ENCODE peak calls at places on chromosomes 3 and 15, in six cellular contexts. U, Z, P, B, E and A are unnamed samples.

GRCh38 chr15:77500986-77501385 is 80.3 kb downstream of the HMG20A start:
- DNase-seq in Z (peak; percentile 77), U (no peak), E (no peak), B (no peak), P (no peak), A (no peak)

GRCh38 chr3:186967686-186968085 is 37.4 kb downstream of the ST6GAL1 start:
- DNase-seq in Z (no peak), B (no peak), P (no peak), E (no peak), U (no peak), A (peak; percentile 92)

GRCh38 chr3:102057781-102058421 is 208.6 kb downstream of the NFKBIZ start:
- DNase-seq in U (no peak), P (no peak), E (no peak), B (no peak), Z (no peak), A (no peak)

GRCh38 chr3:100548053-100548452 is 55.6 kb downstream of the TMEM45A start:
- DNase-seq in U (no peak), E (no peak), B (no peak), Z (no peak), P (no peak), A (no peak)

GRCh38 chr15:65246939-65247338 is 35.7 kb upstream of the CILP start:
- DNase-seq in B (no peak), Z (no peak), E (no peak), U (no peak), P (no peak), A (no peak)

GRCh38 chr3:16148783-16149182 is 25.7 kb upstream of the GALNT15 start:
- DNase-seq in U (peak; percentile 81), Z (peak; percentile 94), B (no peak), E (no peak), P (peak; percentile 80), A (no peak)

GRCh38 chr3:11455977-11456376 is 183.8 kb downstream of the ATG7 start:
- DNase-seq in Z (peak; percentile 94), P (no peak), B (no peak), E (no peak), U (no peak), A (peak; percentile 85)

GRCh38 chr3:126377211-126377610 is 17.5 kb upstream of the CFAP100 start:
- DNase-seq in B (no peak), Z (no peak), E (no peak), P (no peak), U (no peak), A (no peak)

GRCh38 chr3:148816971-148817519 is 10.6 kb upstream of the CPB1 start:
- DNase-seq in B (no peak), U (no peak), Z (no peak), P (no peak), E (no peak), A (no peak)

GRCh38 chr3:132629928-132630327 is 29.7 kb downstream of the ACAD11 start:
- DNase-seq in P (no peak), U (no peak), B (no peak), E (no peak), Z (peak; percentile 82), A (no peak)

GRCh38 chr15:39283531-39283930 is 297.3 kb upstream of the THBS1 start:
- DNase-seq in B (no peak), P (no peak), Z (peak; percentile 39), E (no peak), U (no peak), A (no peak)

GRCh38 chr3:98977520-98977919 is 76.0 kb upstream of the DCBLD2 start:
- DNase-seq in Z (peak; percentile 91), B (no peak), U (no peak), P (no peak), E (no peak), A (no peak)

GRCh38 chr15:67803299-67803698 is 22.0 kb upstream of the SKOR1 start:
- DNase-seq in Z (no peak), E (no peak), B (no peak), U (no peak), P (no peak), A (no peak)

GRCh38 chr3:51967384-51968174 is at the start of gene PCBP4:
- DNase-seq in U (peak; percentile 34), E (peak; percentile 69), Z (peak; percentile 34), P (peak; percentile 84), B (no peak), A (peak; percentile 48)

GRCh38 chr3:129892857-129893615 is 475 bp downstream of the TMCC1 start:
- DNase-seq in P (peak; percentile 79), U (no peak), Z (no peak), B (peak; percentile 22), E (peak; percentile 55), A (peak; percentile 79)

GRCh38 chr15:68487087-68487843 is 55.3 kb upstream of the ITGA11 start:
- DNase-seq in E (no peak), U (no peak), Z (peak; percentile 35), P (no peak), B (no peak), A (no peak)

GRCh38 chr3:129577925-129578742 is 28.3 kb downstream of the PLXND1 start:
- DNase-seq in U (no peak), P (no peak), Z (no peak), E (no peak), B (no peak), A (peak; percentile 93)

GRCh38 chr3:53606793-53607192 is 112.4 kb downstream of the CACNA1D start:
- DNase-seq in U (no peak), E (no peak), B (no peak), Z (no peak), P (no peak), A (no peak)

GRCh38 chr3:19190136-19190535 is 41.8 kb downstream of the KCNH8 start:
- DNase-seq in Z (no peak), P (no peak), U (no peak), E (no peak), B (no peak), A (no peak)

GRCh38 chr3:190375250-190375649 is 12.7 kb upstream of the CLDN16 start:
- DNase-seq in E (no peak), B (no peak), U (no peak), P (no peak), Z (no peak), A (peak; percentile 25)

DNA sequence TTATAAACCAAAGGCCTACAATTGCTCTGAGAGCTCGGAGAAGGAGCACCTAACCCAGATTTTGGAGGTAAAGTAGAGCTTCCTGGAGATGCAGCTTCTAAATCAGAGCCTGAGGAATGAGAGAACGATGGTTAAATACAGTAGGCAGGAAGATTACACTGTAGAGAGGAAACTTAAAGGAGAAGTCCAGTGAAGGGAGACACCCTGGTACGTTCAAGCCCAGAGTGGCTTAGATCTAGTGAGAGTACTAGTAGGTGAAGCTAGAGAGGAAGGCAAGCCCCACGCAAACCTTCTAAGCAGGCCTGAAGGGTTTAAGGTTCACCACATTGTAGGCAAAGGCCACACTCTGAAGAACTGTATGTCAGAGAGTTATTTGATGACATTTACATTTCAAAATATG is 33.4 kb downstream of the SLC49A4 start:
- DNase-seq in U (no peak), P (no peak), Z (no peak), E (no peak), B (no peak), A (no peak)
- TF ChIP-seq POLR2A in U (no peak), P (no peak), Z (no peak), E (no peak), B (no peak), A (no peak)

DNA sequence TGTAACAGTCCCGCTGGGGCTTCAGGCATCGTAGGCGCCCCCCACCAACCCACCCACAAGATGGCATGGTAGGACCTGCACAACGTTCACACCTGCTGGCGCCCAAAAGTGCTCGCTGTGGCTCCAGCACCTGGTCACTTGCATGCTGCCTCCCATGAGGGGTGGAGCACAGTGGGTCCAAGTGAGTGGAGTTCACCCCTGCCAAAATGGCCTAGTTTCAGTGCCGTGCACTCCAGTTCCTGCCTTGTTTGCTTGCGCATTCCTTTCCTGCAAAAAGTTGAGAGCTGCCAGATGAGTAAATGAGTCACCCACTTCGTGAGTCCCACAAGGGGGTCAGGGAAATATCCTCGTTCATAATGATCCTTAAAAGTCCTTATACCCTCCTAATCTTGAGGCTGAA is 788.7 kb upstream of the DPPA4 start:
- DNase-seq in B (no peak), P (no peak), Z (peak; percentile 19), E (no peak), U (no peak), A (no peak)
- TF ChIP-seq CTCF in B (no peak), P (no peak), Z (no peak), E (no peak), U (no peak), A (no peak)

GRCh38 chr15:75714195-75714594 is 1.5 kb upstream of the CSPG4 start:
- DNase-seq in B (no peak), Z (no peak), U (no peak), P (no peak), E (no peak), A (no peak)

GRCh38 chr15:75713338-75713895 is 769 bp upstream of the CSPG4 start:
- DNase-seq in P (peak; percentile 53), B (no peak), U (peak; percentile 51), E (no peak), Z (peak; percentile 49), A (no peak)

GRCh38 chr15:75718326-75718725 is 5.7 kb upstream of the CSPG4 start:
- DNase-seq in B (no peak), U (no peak), P (no peak), Z (peak; percentile 76), E (no peak), A (no peak)

GRCh38 chr15:75712668-75713337 is at the start of gene CSPG4:
- DNase-seq in P (peak; percentile 78), E (no peak), U (peak; percentile 46), Z (peak; percentile 73), B (no peak), A (no peak)
- H3K4me3 ChIP-seq in P (peak within 1 kb of the TSS; percentile 71), E (peak within 1 kb of the TSS; percentile 56), U (peak within 1 kb of the TSS; percentile 72), Z (peak within 1 kb of the TSS; percentile 75), B (no peak within 1 kb of the TSS), A (no peak within 1 kb of the TSS)

GRCh38 chr15:86403221-86403620 is 323.6 kb downstream of the AGBL1 start:
- DNase-seq in B (no peak), P (no peak), Z (no peak), E (no peak), U (no peak), A (no peak)

GRCh38 chr15:86398986-86399677 is 319.5 kb downstream of the AGBL1 start:
- DNase-seq in P (no peak), U (no peak), B (no peak), Z (no peak), E (no peak), A (no peak)

DNA sequence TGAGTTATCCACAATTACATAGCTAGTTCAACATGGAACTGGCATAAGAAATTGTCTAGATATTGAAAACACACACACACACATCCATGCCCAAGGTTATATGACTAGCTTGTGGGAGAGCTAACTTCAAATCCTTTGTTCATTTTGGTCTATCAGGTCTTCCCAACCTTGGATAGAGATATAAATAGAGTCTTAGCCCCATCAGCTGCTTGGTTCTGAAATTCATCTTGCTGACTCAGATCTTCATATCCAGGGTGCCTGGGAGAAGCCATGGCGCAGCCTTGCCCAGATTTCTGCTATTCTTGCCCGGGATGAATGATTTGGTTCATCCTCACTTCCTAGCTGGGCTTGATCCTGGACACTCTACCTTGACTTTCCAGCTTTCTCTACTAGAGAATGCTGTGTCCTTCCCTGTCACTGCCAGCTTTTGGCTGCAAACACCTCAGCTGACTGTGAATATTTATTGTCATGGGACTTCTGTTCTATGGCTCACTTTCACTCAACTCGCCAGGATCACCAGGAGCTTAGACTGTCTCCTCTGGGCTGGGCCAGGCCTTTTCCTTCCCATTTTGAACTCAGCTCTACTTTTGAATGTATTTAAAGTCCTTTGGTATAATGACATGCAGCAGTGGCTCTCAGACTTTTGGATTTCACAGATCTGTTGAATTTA is 324.4 kb downstream of the AGBL1 start:
- DNase-seq in B (no peak), P (no peak), Z (no peak), E (no peak), U (no peak), A (no peak)
- TF ChIP-seq POLR2A in B (no peak), P (no peak), Z (no peak), E (no peak), U (no peak), A (no peak)